ENCODE peak calls at places on chromosomes 4 and X, in six cellular contexts. One of them, this sample, is unnamed.

GRCh38 chr4:70251945-70252277 is 9.5 kb downstream of the CSN3 start:
- DNase-seq in HCT116: no peak
- DNase-seq in IMR-90: no peak
- DNase-seq in HepG2: no peak
- DNase-seq in neural progenitor cell: no peak
- DNase-seq in osteoblast: no peak
- DNase-seq in this sample: no peak

GRCh38 chr4:47075241-47075640 is 43.9 kb downstream of the GABRB1 start:
- DNase-seq in neural progenitor cell: no peak
- DNase-seq in osteoblast: no peak
- DNase-seq in HepG2: no peak
- DNase-seq in HCT116: no peak
- DNase-seq in IMR-90: peak
- DNase-seq in this sample: no peak

GRCh38 chrX:110846071-110846470 is 50.5 kb upstream of the CHRDL1 start:
- DNase-seq in HCT116: no peak
- DNase-seq in osteoblast: no peak
- DNase-seq in neural progenitor cell: no peak
- DNase-seq in IMR-90: no peak
- DNase-seq in HepG2: no peak
- DNase-seq in this sample: no peak

GRCh38 chr4:185203380-185204237 is at the start of gene CFAP97:
- DNase-seq in HepG2: peak
- DNase-seq in IMR-90: peak
- DNase-seq in HCT116: peak
- DNase-seq in neural progenitor cell: peak
- DNase-seq in osteoblast: peak
- DNase-seq in this sample: peak

GRCh38 chr4:112895785-112896184 is 153.7 kb upstream of the ANK2 start:
- DNase-seq in osteoblast: no peak
- DNase-seq in HCT116: no peak
- DNase-seq in neural progenitor cell: peak
- DNase-seq in HepG2: no peak
- DNase-seq in IMR-90: no peak
- DNase-seq in this sample: no peak

GRCh38 chr4:94653095-94653649 is 104.6 kb upstream of the BMPR1B start:
- DNase-seq in HCT116: no peak
- DNase-seq in IMR-90: no peak
- DNase-seq in osteoblast: no peak
- DNase-seq in neural progenitor cell: no peak
- DNase-seq in HepG2: no peak
- DNase-seq in this sample: no peak

GRCh38 chr4:165398570-165398969 is 19.8 kb downstream of the CPE start:
- DNase-seq in HepG2: no peak
- DNase-seq in IMR-90: peak
- DNase-seq in osteoblast: no peak
- DNase-seq in HCT116: peak
- DNase-seq in neural progenitor cell: peak
- DNase-seq in this sample: peak

GRCh38 chr4:181819951-181820350 is 423.3 kb upstream of the TENM3 start:
- DNase-seq in neural progenitor cell: no peak
- DNase-seq in IMR-90: peak
- DNase-seq in osteoblast: no peak
- DNase-seq in HCT116: no peak
- DNase-seq in HepG2: no peak
- DNase-seq in this sample: no peak

GRCh38 chrX:48848847-48849246 is 13.4 kb upstream of the PCSK1N start:
- DNase-seq in IMR-90: no peak
- DNase-seq in osteoblast: no peak
- DNase-seq in neural progenitor cell: no peak
- DNase-seq in HCT116: no peak
- DNase-seq in HepG2: no peak
- DNase-seq in this sample: no peak

GRCh38 chrX:45009371-45010000 is 136.5 kb downstream of the KDM6A start:
- DNase-seq in HCT116: no peak
- DNase-seq in HepG2: no peak
- DNase-seq in IMR-90: peak
- DNase-seq in osteoblast: peak
- DNase-seq in neural progenitor cell: no peak
- DNase-seq in this sample: no peak

GRCh38 chr4:128287159-128287870 is at the start of gene PGRMC2:
- DNase-seq in osteoblast: peak
- DNase-seq in neural progenitor cell: no peak
- DNase-seq in IMR-90: peak
- DNase-seq in HepG2: no peak
- DNase-seq in HCT116: no peak
- DNase-seq in this sample: peak

GRCh38 chr4:184961693-184962092 is 56.6 kb upstream of the HELT start:
- DNase-seq in HCT116: no peak
- DNase-seq in osteoblast: no peak
- DNase-seq in neural progenitor cell: no peak
- DNase-seq in HepG2: no peak
- DNase-seq in IMR-90: no peak
- DNase-seq in this sample: no peak

GRCh38 chr4:83362492-83363329 is 28.1 kb upstream of the HPSE start:
- DNase-seq in neural progenitor cell: no peak
- DNase-seq in osteoblast: no peak
- DNase-seq in HepG2: peak
- DNase-seq in IMR-90: peak
- DNase-seq in HCT116: no peak
- DNase-seq in this sample: peak

GRCh38 chr4:41129128-41129754 is 85.1 kb downstream of the APBB2 start:
- DNase-seq in neural progenitor cell: no peak
- DNase-seq in HCT116: no peak
- DNase-seq in HepG2: no peak
- DNase-seq in IMR-90: no peak
- DNase-seq in osteoblast: no peak
- DNase-seq in this sample: no peak

GRCh38 chrX:22095306-22095705 is 63.2 kb downstream of the PHEX start:
- DNase-seq in osteoblast: no peak
- DNase-seq in IMR-90: peak
- DNase-seq in HCT116: no peak
- DNase-seq in neural progenitor cell: peak
- DNase-seq in HepG2: no peak
- DNase-seq in this sample: no peak

GRCh38 chr4:687048-687974 is 1.6 kb downstream of the SLC49A3 start:
- DNase-seq in HepG2: peak
- DNase-seq in neural progenitor cell: no peak
- DNase-seq in HCT116: peak
- DNase-seq in osteoblast: peak
- DNase-seq in IMR-90: peak
- DNase-seq in this sample: no peak

GRCh38 chrX:153333271-153333670 is 682 bp upstream of the ZNF275 start:
- DNase-seq in osteoblast: no peak
- DNase-seq in HepG2: no peak
- DNase-seq in IMR-90: peak
- DNase-seq in neural progenitor cell: no peak
- DNase-seq in HCT116: no peak
- DNase-seq in this sample: no peak

GRCh38 chrX:46913710-46914109 is 1.5 kb downstream of the JADE3 start:
- DNase-seq in HepG2: peak
- DNase-seq in HCT116: no peak
- DNase-seq in IMR-90: peak
- DNase-seq in osteoblast: peak
- DNase-seq in neural progenitor cell: peak
- DNase-seq in this sample: no peak

GRCh38 chrX:108022491-108023089 is 22.3 kb upstream of the VSIG1 start:
- DNase-seq in HepG2: no peak
- DNase-seq in neural progenitor cell: no peak
- DNase-seq in HCT116: no peak
- DNase-seq in osteoblast: no peak
- DNase-seq in IMR-90: peak
- DNase-seq in this sample: no peak

GRCh38 chrX:104419926-104420325 is 146.1 kb upstream of the IL1RAPL2 start:
- DNase-seq in osteoblast: no peak
- DNase-seq in IMR-90: no peak
- DNase-seq in HCT116: no peak
- DNase-seq in HepG2: no peak
- DNase-seq in neural progenitor cell: no peak
- DNase-seq in this sample: no peak

GRCh38 chr4:118281611-118282442 is 71.0 kb downstream of the PRSS12 start:
- DNase-seq in IMR-90: peak
- DNase-seq in osteoblast: no peak
- DNase-seq in neural progenitor cell: peak
- DNase-seq in HepG2: peak
- DNase-seq in HCT116: no peak
- DNase-seq in this sample: no peak

GRCh38 chr4:112509243-112510190 is 6.5 kb downstream of the NEUROG2 start:
- DNase-seq in HCT116: no peak
- DNase-seq in IMR-90: peak
- DNase-seq in osteoblast: no peak
- DNase-seq in neural progenitor cell: peak
- DNase-seq in HepG2: no peak
- DNase-seq in this sample: no peak

GRCh38 chr4:106238819-106239420 is 77.1 kb downstream of the TBCK start:
- DNase-seq in HCT116: peak
- DNase-seq in osteoblast: no peak
- DNase-seq in IMR-90: peak
- DNase-seq in neural progenitor cell: peak
- DNase-seq in HepG2: peak
- DNase-seq in this sample: peak

GRCh38 chr4:152556283-152556682 is 20.4 kb upstream of the FBXW7 start:
- DNase-seq in osteoblast: no peak
- DNase-seq in HepG2: no peak
- DNase-seq in IMR-90: no peak
- DNase-seq in neural progenitor cell: no peak
- DNase-seq in HCT116: no peak
- DNase-seq in this sample: peak

GRCh38 chr4:12956026-12956425 is 528.1 kb downstream of the RAB28 start:
- DNase-seq in HepG2: no peak
- DNase-seq in neural progenitor cell: no peak
- DNase-seq in osteoblast: no peak
- DNase-seq in IMR-90: no peak
- DNase-seq in HCT116: no peak
- DNase-seq in this sample: no peak

GRCh38 chr4:89365375-89366170 is 58.0 kb upstream of the GPRIN3 start:
- DNase-seq in HCT116: no peak
- DNase-seq in HepG2: no peak
- DNase-seq in neural progenitor cell: no peak
- DNase-seq in IMR-90: no peak
- DNase-seq in osteoblast: no peak
- DNase-seq in this sample: no peak

GRCh38 chrX:12032082-12032481 is 106.2 kb upstream of the FRMPD4 start:
- DNase-seq in HCT116: no peak
- DNase-seq in IMR-90: no peak
- DNase-seq in osteoblast: no peak
- DNase-seq in neural progenitor cell: no peak
- DNase-seq in HepG2: no peak
- DNase-seq in this sample: no peak
- H2AFZ ChIP-seq in HCT116: no peak
- H2AFZ ChIP-seq in IMR-90: no peak
- H2AFZ ChIP-seq in osteoblast: no peak
- H2AFZ ChIP-seq in neural progenitor cell: no peak
- H2AFZ ChIP-seq in HepG2: no peak
- H2AFZ ChIP-seq in this sample: no peak

GRCh38 chr4:150182794-150183193 is 104.5 kb downstream of the DCLK2 start:
- DNase-seq in HCT116: no peak
- DNase-seq in osteoblast: no peak
- DNase-seq in IMR-90: no peak
- DNase-seq in neural progenitor cell: no peak
- DNase-seq in HepG2: no peak
- DNase-seq in this sample: no peak
- H2AFZ ChIP-seq in HCT116: no peak
- H2AFZ ChIP-seq in osteoblast: no peak
- H2AFZ ChIP-seq in IMR-90: no peak
- H2AFZ ChIP-seq in neural progenitor cell: no peak
- H2AFZ ChIP-seq in HepG2: no peak
- H2AFZ ChIP-seq in this sample: no peak

GRCh38 chr4:156346959-156347385 is 393.3 kb upstream of the CTSO start:
- DNase-seq in IMR-90: no peak
- DNase-seq in osteoblast: no peak
- DNase-seq in neural progenitor cell: peak
- DNase-seq in HepG2: no peak
- DNase-seq in HCT116: peak
- DNase-seq in this sample: no peak

GRCh38 chr4:156344397-156344796 is 390.7 kb upstream of the CTSO start:
- DNase-seq in HepG2: no peak
- DNase-seq in osteoblast: no peak
- DNase-seq in neural progenitor cell: no peak
- DNase-seq in HCT116: no peak
- DNase-seq in IMR-90: no peak
- DNase-seq in this sample: no peak

GRCh38 chr4:156347412-156348075 is 393.9 kb upstream of the CTSO start:
- DNase-seq in osteoblast: no peak
- DNase-seq in IMR-90: peak
- DNase-seq in neural progenitor cell: no peak
- DNase-seq in HepG2: no peak
- DNase-seq in HCT116: peak
- DNase-seq in this sample: no peak
- H2AFZ ChIP-seq in osteoblast: no peak
- H2AFZ ChIP-seq in IMR-90: no peak
- H2AFZ ChIP-seq in neural progenitor cell: no peak
- H2AFZ ChIP-seq in HepG2: no peak
- H2AFZ ChIP-seq in HCT116: peak
- H2AFZ ChIP-seq in this sample: no peak

DNA sequence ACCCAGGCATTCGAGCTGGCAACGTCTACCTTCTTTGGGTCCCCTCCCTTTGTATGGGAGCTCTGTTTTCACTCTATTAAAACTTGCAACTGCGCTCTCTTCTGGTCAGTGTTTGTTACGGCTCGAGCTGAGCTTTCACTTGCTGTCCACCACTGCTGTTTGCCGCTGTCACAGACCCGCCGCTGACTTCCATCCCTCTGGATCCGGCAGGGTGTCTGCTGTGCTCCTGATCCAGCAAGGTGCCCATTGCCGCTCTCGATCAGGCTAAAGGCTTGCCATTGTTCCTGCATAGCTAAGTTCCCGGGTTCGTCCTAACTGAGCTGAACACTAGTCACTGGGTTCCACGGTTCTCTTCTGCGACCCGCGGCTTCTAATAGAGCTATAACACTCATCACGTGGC is 183.5 kb upstream of the GALNTL6 start:
- DNase-seq in neural progenitor cell: peak
- DNase-seq in HCT116: no peak
- DNase-seq in IMR-90: no peak
- DNase-seq in osteoblast: no peak
- DNase-seq in HepG2: peak
- DNase-seq in this sample: no peak
- H2AFZ ChIP-seq in neural progenitor cell: no peak
- H2AFZ ChIP-seq in HCT116: no peak
- H2AFZ ChIP-seq in IMR-90: no peak
- H2AFZ ChIP-seq in osteoblast: no peak
- H2AFZ ChIP-seq in HepG2: no peak
- H2AFZ ChIP-seq in this sample: no peak

GRCh38 chr4:57044279-57044678 is 65.6 kb downstream of the POLR2B start:
- DNase-seq in neural progenitor cell: no peak
- DNase-seq in IMR-90: peak
- DNase-seq in osteoblast: no peak
- DNase-seq in HCT116: no peak
- DNase-seq in HepG2: no peak
- DNase-seq in this sample: no peak
- H2AFZ ChIP-seq in neural progenitor cell: no peak
- H2AFZ ChIP-seq in IMR-90: no peak
- H2AFZ ChIP-seq in osteoblast: no peak
- H2AFZ ChIP-seq in HCT116: no peak
- H2AFZ ChIP-seq in HepG2: no peak
- H2AFZ ChIP-seq in this sample: no peak

This sample was measured in OCI-LY7.